ENCODE peak calls at places on chromosomes 4 and X, in four cellular contexts. Z is endodermal cell, E is ovary, B is lower lobe of right lung. M is an unnamed sample.

GRCh38 chrX:45710081-45710801 is 509.6 kb upstream of the DIPK2B start:
- DNase-seq in E (no peak), Z (no peak), B (no peak), M (no peak)

GRCh38 chrX:134377537-134377936 is 82.4 kb upstream of the HPRT1 start:
- DNase-seq in B (no peak), Z (no peak), E (no peak), M (peak; percentile 31)

GRCh38 chrX:68901512-68901911 is 72.7 kb downstream of the EFNB1 start:
- DNase-seq in E (no peak), B (no peak), Z (no peak), M (no peak)

GRCh38 chr4:7384929-7385890 is 49.5 kb downstream of the PSAPL1 start:
- DNase-seq in E (no peak), Z (peak; percentile 31), B (peak; percentile 31), M (no peak)

GRCh38 chr4:123631699-123632098 is 235.1 kb downstream of the SPRY1 start:
- DNase-seq in B (no peak), E (no peak), Z (no peak), M (no peak)

GRCh38 chr4:24197891-24198290 is 308.0 kb upstream of the PPARGC1A start:
- DNase-seq in E (no peak), B (no peak), Z (no peak), M (no peak)

GRCh38 chrX:68429216-68429615 is 4.1 kb downstream of the OPHN1 start:
- DNase-seq in B (no peak), E (no peak), Z (no peak), M (no peak)

GRCh38 chr4:2767705-2768074 is 11.6 kb upstream of the TNIP2 start:
- DNase-seq in E (no peak), Z (no peak), B (peak; percentile 44), M (no peak)

GRCh38 chr4:53929955-53930798 is 134.2 kb downstream of the CHIC2 start:
- DNase-seq in B (peak; percentile 57), Z (peak; percentile 91), E (peak; percentile 70), M (peak; percentile 86)

GRCh38 chrX:50495616-50496015 is 25.0 kb upstream of the DGKK start:
- DNase-seq in B (peak; percentile 48), Z (no peak), E (no peak), M (peak; percentile 19)

GRCh38 chr4:68062501-68062900 is 67.2 kb downstream of the TMPRSS11F start:
- DNase-seq in Z (no peak), E (no peak), B (no peak), M (no peak)

GRCh38 chrX:84339507-84340364 is 151.7 kb upstream of the RPS6KA6 start:
- DNase-seq in Z (no peak), E (no peak), B (no peak), M (no peak)

GRCh38 chrX:73812256-73812655 is 249.3 kb downstream of the CHIC1 start:
- DNase-seq in Z (no peak), E (no peak), B (no peak), M (no peak)

GRCh38 chr4:124118061-124118460 is 594.5 kb downstream of the ANKRD50 start:
- DNase-seq in E (no peak), Z (no peak), B (no peak), M (no peak)

GRCh38 chr4:17164656-17165055 is 266.2 kb upstream of the LDB2 start:
- DNase-seq in E (no peak), Z (no peak), B (no peak), M (no peak)

GRCh38 chrX:40651620-40652223 is 4.4 kb upstream of the CXorf38 start:
- DNase-seq in E (peak; percentile 67), Z (peak; percentile 87), B (peak; percentile 51), M (peak; percentile 68)

GRCh38 chr4:69855822-69856221 is 4.1 kb downstream of the SULT1E1 start:
- DNase-seq in Z (no peak), B (no peak), E (no peak), M (no peak)

GRCh38 chrX:134524181-134524580 is 64.2 kb downstream of the HPRT1 start:
- DNase-seq in Z (no peak), E (peak; percentile 51), B (no peak), M (no peak)

GRCh38 chrX:49157194-49157593 is 5.4 kb upstream of the MAGIX start:
- DNase-seq in Z (peak; percentile 57), B (no peak), E (no peak), M (no peak)

GRCh38 chr4:76213415-76214268 is at the start of gene SCARB2:
- DNase-seq in E (peak; percentile 89), B (peak; percentile 93), Z (peak; percentile 92), M (peak; percentile 93)

GRCh38 chr4:39043058-39043696 is 11.0 kb upstream of the TMEM156 start:
- DNase-seq in E (no peak), B (peak; percentile 26), Z (no peak), M (peak; percentile 26)

GRCh38 chr4:113637363-113637762 is 124.2 kb downstream of the CAMK2D start:
- DNase-seq in E (no peak), Z (no peak), B (no peak), M (no peak)

GRCh38 chr4:48801739-48802138 is 21.7 kb upstream of the FRYL start:
- DNase-seq in Z (no peak), B (no peak), E (no peak), M (no peak)

GRCh38 chr4:138110815-138111214 is 131.3 kb downstream of the SLC7A11 start:
- DNase-seq in E (no peak), B (no peak), Z (no peak), M (no peak)

GRCh38 chr4:138111462-138112000 is 130.6 kb downstream of the SLC7A11 start:
- DNase-seq in B (no peak), Z (peak; percentile 72), E (no peak), M (no peak)

GRCh38 chr4:138113819-138114415 is 128.2 kb downstream of the SLC7A11 start:
- DNase-seq in Z (no peak), E (no peak), B (no peak), M (no peak)

GRCh38 chr4:138114434-138114833 is 127.7 kb downstream of the SLC7A11 start:
- DNase-seq in Z (no peak), E (no peak), B (no peak), M (no peak)

DNA sequence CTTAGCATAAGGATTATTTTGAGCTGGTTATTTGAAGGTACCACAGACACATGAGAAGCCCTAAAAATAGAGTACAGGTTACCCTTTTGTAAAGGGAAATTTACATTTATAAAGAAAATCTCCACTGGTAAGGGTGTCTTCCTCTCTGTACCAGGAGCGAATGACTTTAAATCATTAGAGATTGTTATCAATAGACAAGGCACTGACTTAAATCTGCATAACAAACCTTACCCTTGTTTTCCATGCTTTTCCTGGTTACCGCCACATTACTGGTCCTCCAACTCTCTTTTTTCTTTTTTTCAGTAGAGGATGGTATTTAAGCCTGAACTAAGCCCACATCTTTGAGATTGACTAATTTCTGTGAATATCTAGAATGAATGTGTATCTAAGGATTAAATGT is 129.8 kb downstream of the SLC7A11 start:
- DNase-seq in B (no peak), E (no peak), Z (no peak), M (no peak)
- H3K4me1 ChIP-seq in B (no peaks in the 10 kb centered on the region), E (no peaks in the 10 kb centered on the region), Z (no peaks in the 10 kb centered on the region), M (no peaks in the 10 kb centered on the region)

GRCh38 chrX:23623797-23624196 is 43.5 kb upstream of the PRDX4 start:
- DNase-seq in Z (no peak), E (no peak), B (no peak), M (no peak)

GRCh38 chrX:23621621-23622265 is 45.5 kb upstream of the PRDX4 start:
- DNase-seq in Z (no peak), E (no peak), B (no peak), M (no peak)

GRCh38 chrX:23631136-23631535 is 36.2 kb upstream of the PRDX4 start:
- DNase-seq in B (no peak), E (no peak), Z (no peak), M (no peak)

DNA sequence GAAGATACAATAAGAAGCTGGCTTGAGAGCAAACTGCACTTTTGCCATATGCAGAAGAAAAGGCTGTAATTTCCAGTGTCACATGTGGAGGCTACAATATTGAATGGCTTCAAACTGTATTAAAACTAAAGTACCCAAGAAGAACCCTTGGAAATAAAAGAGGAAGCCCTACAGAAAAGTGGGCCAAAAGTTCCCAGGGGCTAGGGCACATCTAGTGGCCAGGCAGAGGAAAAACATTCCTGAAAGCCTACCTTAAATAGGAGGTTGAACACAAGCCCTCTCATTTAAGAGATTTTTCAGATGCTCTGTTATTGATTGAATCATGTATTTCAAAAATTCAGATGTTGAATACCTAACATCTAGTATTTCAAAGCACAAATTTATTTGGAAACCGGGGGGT is 40.6 kb upstream of the PRDX4 start:
- DNase-seq in E (no peak), Z (no peak), B (no peak), M (no peak)
- TF ChIP-seq CTCF in E (no peak), Z (peak; percentile 73), B (no peak), M (no peak)

DNA sequence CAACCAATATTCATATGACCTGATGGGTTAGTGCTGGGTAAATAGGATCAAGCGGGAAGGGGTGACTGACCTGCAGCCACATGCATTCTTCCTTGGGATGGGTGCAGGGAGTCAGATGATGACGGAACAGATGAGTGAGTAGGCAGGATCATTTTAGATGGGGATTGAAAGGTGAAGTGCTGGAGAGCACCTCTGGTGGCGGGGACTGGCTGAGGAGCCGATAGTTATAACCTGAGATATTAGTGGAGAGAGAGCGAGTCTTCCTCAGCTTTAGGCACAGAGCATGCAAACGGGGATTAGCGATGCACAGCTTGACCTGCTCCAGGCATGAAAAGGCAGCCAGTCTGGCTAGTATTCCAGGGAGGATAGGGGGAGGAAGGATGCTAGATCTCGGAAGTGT is 99.1 kb downstream of the AFF1 start:
- DNase-seq in Z (peak; percentile 81), E (no peak), B (no peak), M (no peak)
- H3K4me1 ChIP-seq in Z (peaks cover 60% of the 10 kb centered on the region), E (peaks cover 39% of the 10 kb centered on the region), B (peaks cover 95% of the 10 kb centered on the region), M (peaks cover 85% of the 10 kb centered on the region)

GRCh38 chrX:47568656-47569295 is 7.8 kb downstream of the ARAF start:
- DNase-seq in Z (peak; percentile 81), B (no peak), E (no peak), M (no peak)
- TF ChIP-seq CTCF in Z (peak; percentile 60), B (peak; percentile 30), E (no peak), M (peak; percentile 8)

DNA sequence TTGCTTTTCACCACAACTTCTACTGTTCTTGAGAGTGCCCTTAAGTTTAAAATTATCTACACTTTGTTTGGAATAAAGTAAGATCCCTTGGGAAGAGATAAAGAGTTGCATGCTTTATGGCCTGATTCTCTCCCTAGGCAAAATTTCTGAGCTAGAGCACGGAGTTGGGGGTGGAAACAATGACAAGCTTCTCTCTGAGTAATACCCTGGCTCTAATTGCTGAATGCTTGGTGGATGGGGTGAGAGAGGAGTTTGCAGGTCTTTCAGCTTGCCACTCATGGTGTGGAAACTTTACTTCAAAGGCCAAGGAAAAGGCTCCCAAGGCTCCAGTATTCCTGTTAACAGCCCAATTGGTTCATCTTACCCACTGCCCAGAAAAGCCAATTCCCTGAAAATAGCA is 26.1 kb upstream of the PRDM8 start:
- DNase-seq in E (no peak), Z (no peak), B (no peak), M (no peak)
- H3K4me1 ChIP-seq in E (no peaks in the 10 kb centered on the region), Z (no peaks in the 10 kb centered on the region), B (no peaks in the 10 kb centered on the region), M (no peaks in the 10 kb centered on the region)